ENCODE peak calls at places on chromosomes 13 and 19, in seven cellular contexts. J, R, Q, Z, P, F and N are unnamed samples.

GRCh38 chr13:60331249-60332012 is 65.6 kb upstream of the TDRD3 start:
- DNase-seq in J (no peak), R (no peak), Q (no peak), Z (no peak), P (no peak), F (no peak), N (no peak)

GRCh38 chr13:47136659-47136975 is 239.8 kb upstream of the HTR2A start:
- DNase-seq in J (no peak), R (no peak), Q (no peak), Z (no peak), P (peak; percentile 7), F (no peak), N (no peak)

GRCh38 chr13:92158335-92158734 is 759.9 kb downstream of the GPC5 start:
- DNase-seq in J (no peak), R (peak; percentile 31), Q (no peak), Z (peak; percentile 79), P (no peak), F (no peak), N (no peak)

GRCh38 chr13:21834511-21834910 is 163.6 kb downstream of the FGF9 start:
- DNase-seq in J (no peak), R (no peak), Q (no peak), Z (no peak), P (no peak), F (no peak), N (no peak)

GRCh38 chr19:45146251-45146650 is 14.5 kb downstream of the NKPD1 start:
- DNase-seq in J (no peak), R (no peak), Q (no peak), Z (no peak), P (no peak), F (no peak), N (no peak)

GRCh38 chr13:111953546-111954178 is 113.3 kb upstream of the SOX1 start:
- DNase-seq in J (no peak), R (no peak), Q (peak; percentile 20), Z (no peak), P (no peak), F (no peak), N (no peak)

GRCh38 chr19:31054430-31054829 is 294.8 kb downstream of the TSHZ3 start:
- DNase-seq in J (no peak), R (peak; percentile 83), Q (peak; percentile 26), Z (peak; percentile 76), P (peak; percentile 22), F (peak; percentile 62), N (peak; percentile 47)

GRCh38 chr19:52789440-52789839 is 2.8 kb upstream of the ZNF600 start:
- DNase-seq in J (no peak), R (no peak), Q (no peak), Z (no peak), P (no peak), F (no peak), N (no peak)

GRCh38 chr13:110132178-110132975 is 174.6 kb downstream of the COL4A1 start:
- DNase-seq in J (no peak), R (peak; percentile 50), Q (no peak), Z (no peak), P (no peak), F (peak; percentile 87), N (no peak)

GRCh38 chr13:23701646-23702045 is 131.4 kb downstream of the TNFRSF19 start:
- DNase-seq in J (no peak), R (peak; percentile 77), Q (peak; percentile 35), Z (peak; percentile 65), P (peak; percentile 70), F (no peak), N (peak; percentile 58)

GRCh38 chr19:42092350-42092749 is 16.4 kb downstream of the ZNF574 start:
- DNase-seq in J (no peak), R (no peak), Q (peak; percentile 45), Z (no peak), P (peak; percentile 36), F (no peak), N (no peak)

GRCh38 chr19:50547385-50548190 is 20.6 kb downstream of the LRRC4B start:
- DNase-seq in J (no peak), R (no peak), Q (no peak), Z (no peak), P (no peak), F (no peak), N (no peak)

GRCh38 chr19:16588089-16588823 is 16.0 kb upstream of the SLC35E1 start:
- DNase-seq in J (no peak), R (peak; percentile 19), Q (no peak), Z (peak; percentile 13), P (peak; percentile 81), F (no peak), N (no peak)

GRCh38 chr13:40660270-40660669 is 6.2 kb downstream of the FOXO1 start:
- DNase-seq in J (no peak), R (no peak), Q (no peak), Z (no peak), P (no peak), F (no peak), N (no peak)
- H3K4me3 ChIP-seq in J (no peak overlapping the region), R (no peak overlapping the region), Q (no peak overlapping the region), Z (no peak overlapping the region), P (no peak overlapping the region), F (no peak overlapping the region), N (no peak overlapping the region)

GRCh38 chr19:36572593-36573019 is 486 bp downstream of the ZNF529 start:
- DNase-seq in J (no peak), R (no peak), Q (no peak), Z (no peak), P (no peak), F (no peak), N (no peak)

GRCh38 chr19:36574762-36575161 is 1.7 kb upstream of the ZNF529 start:
- DNase-seq in J (no peak), R (no peak), Q (no peak), Z (peak; percentile 23), P (no peak), F (no peak), N (no peak)

GRCh38 chr19:36573948-36574726 is 1.0 kb upstream of the ZNF529 start:
- DNase-seq in J (no peak), R (peak; percentile 35), Q (peak; percentile 26), Z (peak; percentile 28), P (peak; percentile 35), F (no peak), N (no peak)

GRCh38 chr19:36577271-36577996 is 4.3 kb upstream of the ZNF529 start:
- DNase-seq in J (no peak), R (no peak), Q (no peak), Z (no peak), P (no peak), F (no peak), N (no peak)

GRCh38 chr19:36573020-36573947 is at the start of gene ZNF529:
- DNase-seq in J (peak; percentile 90), R (peak; percentile 86), Q (peak; percentile 90), Z (peak; percentile 91), P (peak; percentile 93), F (peak; percentile 98), N (peak; percentile 96)
- TF ChIP-seq CTCF in J (no peak), R (no peak), Q (no peak), Z (no peak), P (no peak), F (no peak), N (no peak)

DNA sequence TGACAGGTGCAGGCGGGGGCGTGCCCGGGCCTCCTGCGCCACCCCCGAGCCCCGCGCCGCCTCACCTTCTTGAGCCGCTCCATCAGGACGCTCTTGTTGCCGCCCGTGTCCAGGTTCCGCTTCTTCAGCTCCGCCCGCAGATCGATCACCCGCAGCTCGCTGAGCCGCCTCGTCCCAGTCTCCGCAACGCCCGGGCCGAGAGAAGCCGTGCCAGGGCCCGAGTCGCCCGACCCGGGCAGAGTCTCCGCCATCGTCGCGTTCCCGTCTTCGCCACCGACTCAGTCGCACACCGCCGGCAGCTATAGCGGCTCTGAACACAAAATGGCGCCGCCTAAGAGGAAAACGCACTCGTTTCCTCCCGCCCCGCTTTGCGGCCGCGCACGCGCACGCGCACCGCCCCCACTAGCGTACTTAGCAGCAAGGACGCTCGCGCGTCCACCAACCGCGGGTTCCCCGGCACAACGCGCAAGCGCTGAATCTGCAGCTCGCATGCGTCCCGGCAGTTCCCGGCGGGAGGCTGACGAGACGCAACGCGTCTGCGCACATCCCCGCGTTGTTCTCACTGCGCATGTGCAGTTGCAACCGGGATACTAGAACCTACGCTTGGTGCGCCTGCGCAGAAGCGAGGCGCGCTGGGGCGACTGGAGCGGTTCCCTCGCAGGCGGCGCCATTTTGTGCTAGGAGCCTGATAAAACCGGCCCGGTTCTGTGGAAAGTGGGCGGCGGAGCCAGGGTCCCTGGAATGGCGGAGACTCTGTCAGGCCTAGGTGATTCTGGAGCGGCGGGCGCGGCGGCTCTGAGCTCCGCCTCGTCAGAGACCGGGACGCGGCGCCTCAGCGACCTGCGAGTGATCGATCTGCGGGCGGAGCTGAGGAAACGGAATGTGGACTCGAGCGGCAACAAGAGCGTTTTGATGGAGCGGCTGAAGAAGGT is at the start of the genes SAFB and SAFB2:
- DNase-seq in J (peak; percentile 100), R (peak; percentile 100), Q (peak; percentile 100), Z (peak; percentile 100), P (peak; percentile 100), F (peak; percentile 99), N (peak; percentile 96)
- H3K4me1 ChIP-seq in J (peaks cover 74% of the 10 kb centered on the region), R (peaks cover 18% of the 10 kb centered on the region), Q (peaks cover 73% of the 10 kb centered on the region), Z (peaks cover 14% of the 10 kb centered on the region), P (peaks cover 64% of the 10 kb centered on the region), F (peaks cover 75% of the 10 kb centered on the region), N (no peaks in the 10 kb centered on the region)

GRCh38 chr19:49017041-49017665 is at the start of gene LHB:
- DNase-seq in J (no peak), R (no peak), Q (no peak), Z (no peak), P (no peak), F (no peak), N (no peak)
- H3K4me3 ChIP-seq in J (peak within 1 kb of the TSS; percentile 54), R (peak within 1 kb of the TSS; percentile 32), Q (peak within 1 kb of the TSS; percentile 51), Z (peak within 1 kb of the TSS; percentile 24), P (no peak within 1 kb of the TSS), F (peak within 1 kb of the TSS; percentile 53), N (peak within 1 kb of the TSS; percentile 57)